ENCODE peak calls at places on chromosomes 16 and 17, in seven cellular contexts. M is lower lobe of right lung, Z is cardiac muscle cell, W is heart left ventricle, B is breast epithelium, H is OCI-LY7, J is upper lobe of right lung. Q is an unnamed sample.

GRCh38 chr17:29138991-29139682 is 41.1 kb downstream of the MYO18A start:
- DNase-seq in M (peak; percentile 75), Z (no peak), W (peak; percentile 86), B (no peak), H (peak; percentile 75), J (no peak), Q (no peak)

GRCh38 chr17:66165537-66166123 is 26.3 kb downstream of the CEP112 start:
- DNase-seq in M (no peak), Z (peak; percentile 54), W (no peak), B (no peak), H (peak; percentile 59), J (no peak), Q (no peak)

GRCh38 chr17:2081564-2081963 is 26.7 kb downstream of the HIC1 start:
- DNase-seq in M (peak; percentile 15), Z (no peak), W (no peak), B (no peak), H (no peak), J (no peak), Q (no peak)

GRCh38 chr17:10668771-10669170 is 11.7 kb upstream of the MYH3 start:
- DNase-seq in M (no peak), Z (no peak), W (no peak), B (no peak), H (no peak), J (no peak), Q (no peak)

GRCh38 chr17:55717432-55717831 is 5.2 kb downstream of the TMEM100 start:
- DNase-seq in M (no peak), Z (no peak), W (no peak), B (no peak), H (no peak), J (no peak), Q (no peak)

GRCh38 chr16:80968386-80969113 is 38.1 kb downstream of the CMC2 start:
- DNase-seq in M (no peak), Z (no peak), W (no peak), B (no peak), H (no peak), J (no peak), Q (no peak)

GRCh38 chr16:75580-76501 is 2.2 kb upstream of the MPG start:
- DNase-seq in M (peak; percentile 84), Z (no peak), W (peak; percentile 89), B (peak; percentile 76), H (peak; percentile 33), J (peak; percentile 87), Q (no peak)

GRCh38 chr17:27559996-27560481 is 70.9 kb upstream of the LGALS9 start:
- DNase-seq in M (peak; percentile 66), Z (peak; percentile 69), W (peak; percentile 77), B (no peak), H (no peak), J (no peak), Q (no peak)

GRCh38 chr16:57950382-57950781 is 20.5 kb downstream of the CNGB1 start:
- DNase-seq in M (no peak), Z (no peak), W (no peak), B (no peak), H (no peak), J (no peak), Q (no peak)

GRCh38 chr16:25721439-25721838 is 29.7 kb downstream of the HS3ST4 start:
- DNase-seq in M (no peak), Z (no peak), W (no peak), B (no peak), H (no peak), J (no peak), Q (no peak)

GRCh38 chr17:67245694-67246397 is 850 bp upstream of the HELZ start:
- DNase-seq in M (peak; percentile 59), Z (peak; percentile 79), W (peak; percentile 74), B (no peak), H (peak; percentile 45), J (peak; percentile 78), Q (peak; percentile 62)

GRCh38 chr17:76558210-76559095 is 18.6 kb downstream of the PRCD start:
- DNase-seq in M (no peak), Z (no peak), W (no peak), B (no peak), H (peak; percentile 57), J (no peak), Q (no peak)
- TF ChIP-seq CTCF in M (peak; percentile 40), Z (peak; percentile 52), W (peak; percentile 56), B (peak; percentile 51), H (peak; percentile 97), J (peak; percentile 47), Q (peak; percentile 75)

GRCh38 chr17:72004011-72004427 is 116.8 kb upstream of the SOX9 start:
- DNase-seq in M (no peak), Z (no peak), W (no peak), B (no peak), H (no peak), J (no peak), Q (peak; percentile 75)

GRCh38 chr17:72008236-72008874 is 112.5 kb upstream of the SOX9 start:
- DNase-seq in M (no peak), Z (no peak), W (no peak), B (no peak), H (no peak), J (no peak), Q (no peak)

GRCh38 chr17:72005332-72006163 is 115.3 kb upstream of the SOX9 start:
- DNase-seq in M (no peak), Z (no peak), W (no peak), B (no peak), H (no peak), J (no peak), Q (no peak)

GRCh38 chr17:72004476-72005331 is 116.1 kb upstream of the SOX9 start:
- DNase-seq in M (no peak), Z (peak; percentile 12), W (no peak), B (no peak), H (no peak), J (no peak), Q (no peak)
- H3K4me3 ChIP-seq in M (no peak overlapping the region), Z (no peak overlapping the region), W (no peak overlapping the region), B (no peak overlapping the region), H (no peak overlapping the region), J (no peak overlapping the region), Q (no peak overlapping the region)

DNA sequence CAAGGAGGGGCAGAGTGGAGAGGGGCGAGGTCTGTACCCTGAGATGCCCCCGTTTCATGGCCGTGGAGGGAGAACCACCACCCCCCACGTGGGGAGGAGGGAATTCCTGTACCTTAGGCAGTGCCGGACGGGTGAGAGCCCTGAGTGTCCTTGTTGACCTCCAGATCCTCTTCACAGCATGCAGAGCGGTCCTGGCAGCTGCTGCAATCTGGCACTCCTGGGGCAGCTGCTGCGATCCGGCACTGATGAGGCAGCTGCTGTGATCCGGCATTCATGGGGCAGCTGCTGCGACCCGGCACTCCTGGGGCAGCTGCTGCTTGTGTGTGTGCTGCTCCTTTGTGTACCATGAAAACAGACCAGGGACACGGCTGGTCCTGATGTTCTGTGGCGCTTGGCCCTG is 12.7 kb downstream of the ZNF778 start:
- DNase-seq in M (no peak), Z (no peak), W (no peak), B (no peak), H (no peak), J (no peak), Q (no peak)
- H3K9me3 ChIP-seq in M (no peaks in the 10 kb centered on the region), Z (no peaks in the 10 kb centered on the region), W (no peaks in the 10 kb centered on the region), B (no peaks in the 10 kb centered on the region), H (no peaks in the 10 kb centered on the region), J (no peaks in the 10 kb centered on the region), Q (no peaks in the 10 kb centered on the region)

DNA sequence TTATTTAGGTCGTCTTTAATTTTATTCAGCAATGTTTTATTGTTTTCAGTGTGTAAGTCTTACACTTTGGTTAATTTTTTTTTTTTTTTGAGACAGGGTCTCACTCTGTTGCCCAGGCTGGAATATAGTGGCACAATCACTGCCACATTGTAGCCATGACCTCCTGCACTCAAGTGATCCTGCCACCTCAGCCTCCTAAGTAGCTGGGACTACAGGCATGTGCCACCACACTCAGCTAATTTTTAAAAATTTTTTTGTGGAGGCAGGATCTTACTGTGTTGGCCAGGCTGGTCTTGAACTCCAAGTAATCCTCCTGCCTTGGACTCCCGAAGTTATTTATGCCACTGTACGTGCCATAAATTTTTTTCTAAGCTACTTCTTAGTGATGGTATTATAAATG is 14.5 kb downstream of the RPS6KB1 start:
- DNase-seq in M (no peak), Z (no peak), W (no peak), B (no peak), H (no peak), J (no peak), Q (no peak)
- TF ChIP-seq CTCF in M (no peak), Z (no peak), W (no peak), B (no peak), H (no peak), J (no peak), Q (no peak)

DNA sequence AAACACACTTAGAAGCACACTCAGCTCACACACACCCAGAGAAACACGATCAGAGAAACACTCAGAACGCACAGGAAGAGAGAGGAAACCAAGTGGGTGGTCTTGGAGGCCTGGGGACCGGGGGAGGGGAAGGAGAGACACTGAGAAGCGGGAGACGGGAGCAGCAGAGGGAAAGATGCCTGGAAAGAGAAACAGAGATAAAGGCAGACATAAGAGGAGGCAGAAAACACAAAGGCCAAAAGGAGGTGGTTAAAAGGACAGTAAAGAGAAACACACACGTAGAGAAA is 1.3 kb downstream of the TMEM98 start:
- DNase-seq in M (no peak), Z (peak; percentile 56), W (no peak), B (no peak), H (no peak), J (no peak), Q (no peak)
- H3K4me3 ChIP-seq in M (peak overlapping the region; percentile 58), Z (peak overlapping the region; percentile 97), W (peak overlapping the region; percentile 80), B (peak overlapping the region; percentile 73), H (no peak overlapping the region), J (peak overlapping the region; percentile 56), Q (no peak overlapping the region)

DNA sequence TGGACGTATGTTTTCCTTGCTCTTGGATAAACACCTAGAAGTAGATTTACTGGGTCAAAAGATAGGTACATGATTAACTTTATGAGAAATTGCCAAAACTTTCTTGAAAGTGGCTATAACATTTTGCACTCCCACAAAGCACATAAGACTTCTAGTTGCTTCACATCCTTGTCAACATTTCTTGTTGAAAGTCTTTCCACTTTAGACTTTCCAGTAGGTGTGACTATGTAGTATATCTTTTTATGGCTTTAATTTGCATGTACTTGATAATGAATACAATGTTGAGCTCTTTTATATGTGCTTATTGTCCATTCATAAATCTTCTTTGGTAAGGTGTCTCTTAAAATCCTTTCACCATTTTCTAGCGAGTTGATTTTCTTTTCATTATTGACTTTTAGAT is 241.2 kb upstream of the RPL38 start:
- DNase-seq in M (no peak), Z (no peak), W (no peak), B (no peak), H (no peak), J (no peak), Q (no peak)
- H3K9me3 ChIP-seq in M (no peaks in the 10 kb centered on the region), Z (no peaks in the 10 kb centered on the region), W (no peaks in the 10 kb centered on the region), B (peaks cover 4% of the 10 kb centered on the region), H (no peaks in the 10 kb centered on the region), J (no peaks in the 10 kb centered on the region), Q (peaks cover 1% of the 10 kb centered on the region)

Q was measured in RWPE2.